ENCODE peak calls at places on chromosomes 1 and 21, in nine cellular contexts. L, W, F, Y, P, E, J, M and K are unnamed samples.

GRCh38 chr1:54404939-54405880 is 984 bp downstream of the SSBP3 start:
- DNase-seq in E (peak; percentile 31), L (no peak), F (peak; percentile 46), Y (peak; percentile 41), M (no peak), W (peak; percentile 20), P (peak; percentile 49), J (no peak), K (no peak)

GRCh38 chr21:15659768-15660423 is 69.9 kb upstream of the USP25 start:
- DNase-seq in J (no peak), Y (peak; percentile 68), L (no peak), F (no peak), E (no peak), M (no peak), W (no peak), P (no peak), K (peak; percentile 89)

GRCh38 chr1:43691871-43692815 is 15.2 kb upstream of the ST3GAL3 start:
- DNase-seq in L (no peak), F (no peak), J (no peak), Y (no peak), E (no peak), W (no peak), M (no peak), P (no peak), K (no peak)

GRCh38 chr1:235160395-235160964 is 570 bp downstream of the RBM34 start:
- DNase-seq in J (peak; percentile 23), Y (no peak), W (no peak), E (no peak), P (no peak), M (no peak), F (no peak), L (peak; percentile 69), K (peak; percentile 38)

GRCh38 chr1:152325111-152325510 is at the start of gene FLG:
- DNase-seq in L (no peak), W (no peak), E (no peak), M (no peak), Y (no peak), J (no peak), P (no peak), F (no peak), K (no peak)

GRCh38 chr1:99363531-99363930 is 99.2 kb downstream of the PLPPR4 start:
- DNase-seq in E (no peak), P (no peak), W (peak; percentile 1), L (no peak), F (no peak), J (no peak), M (no peak), Y (no peak), K (no peak)

GRCh38 chr21:28900481-28900880 is 92.2 kb downstream of the LTN1 start:
- DNase-seq in Y (no peak), L (no peak), F (no peak), J (no peak), E (no peak), M (no peak), W (no peak), P (no peak), K (no peak)

GRCh38 chr1:28580706-28581530 is 11.1 kb upstream of the RAB42 start:
- DNase-seq in Y (peak; percentile 68), P (no peak), J (no peak), M (no peak), W (peak; percentile 53), L (peak; percentile 47), E (no peak), F (no peak), K (no peak)

GRCh38 chr21:44785620-44786344 is 15.8 kb downstream of the UBE2G2 start:
- DNase-seq in L (peak; percentile 48), E (no peak), F (no peak), P (no peak), M (no peak), Y (no peak), W (no peak), J (no peak), K (no peak)

GRCh38 chr1:2330511-2331199 is 60.7 kb downstream of the MORN1 start:
- DNase-seq in E (peak; percentile 82), M (no peak), L (peak; percentile 86), F (peak; percentile 64), W (no peak), Y (peak; percentile 33), P (peak; percentile 44), J (peak; percentile 66), K (no peak)

GRCh38 chr1:110056776-110057175 is 13.7 kb downstream of the ALX3 start:
- DNase-seq in M (no peak), P (peak; percentile 59), Y (peak; percentile 44), J (peak; percentile 54), F (no peak), L (peak; percentile 80), E (no peak), W (no peak), K (no peak)

GRCh38 chr1:37561794-37562132 is 5.0 kb downstream of the DNALI1 start:
- DNase-seq in W (peak; percentile 36), L (peak; percentile 35), F (no peak), Y (no peak), M (no peak), J (no peak), E (peak; percentile 18), P (no peak), K (no peak)

GRCh38 chr1:52002038-52002917 is 11.8 kb upstream of the RAB3B start:
- DNase-seq in P (peak; percentile 70), J (peak; percentile 80), W (peak; percentile 82), M (no peak), L (peak; percentile 96), E (no peak), Y (peak; percentile 37), F (no peak), K (peak; percentile 66)

GRCh38 chr1:237671262-237671661 is 219.5 kb downstream of the ZP4 start:
- DNase-seq in F (no peak), M (no peak), W (no peak), E (no peak), P (no peak), Y (no peak), J (no peak), L (no peak), K (no peak)

GRCh38 chr21:38434913-38435533 is 63.3 kb downstream of the ERG start:
- DNase-seq in P (no peak), E (no peak), Y (no peak), W (no peak), L (peak; percentile 72), J (no peak), F (no peak), M (no peak), K (no peak)

GRCh38 chr1:3785458-3786157 is 10.7 kb downstream of the LRRC47 start:
- DNase-seq in F (no peak), M (no peak), Y (peak; percentile 36), L (peak; percentile 10), W (peak; percentile 35), P (peak; percentile 62), J (no peak), E (no peak), K (no peak)
- TF ChIP-seq CTCF in F (no peak), M (peak; percentile 8), Y (peak; percentile 43), L (peak; percentile 28), W (peak; percentile 28), P (peak; percentile 59), J (no peak), E (peak; percentile 15), K (peak; percentile 66)

DNA sequence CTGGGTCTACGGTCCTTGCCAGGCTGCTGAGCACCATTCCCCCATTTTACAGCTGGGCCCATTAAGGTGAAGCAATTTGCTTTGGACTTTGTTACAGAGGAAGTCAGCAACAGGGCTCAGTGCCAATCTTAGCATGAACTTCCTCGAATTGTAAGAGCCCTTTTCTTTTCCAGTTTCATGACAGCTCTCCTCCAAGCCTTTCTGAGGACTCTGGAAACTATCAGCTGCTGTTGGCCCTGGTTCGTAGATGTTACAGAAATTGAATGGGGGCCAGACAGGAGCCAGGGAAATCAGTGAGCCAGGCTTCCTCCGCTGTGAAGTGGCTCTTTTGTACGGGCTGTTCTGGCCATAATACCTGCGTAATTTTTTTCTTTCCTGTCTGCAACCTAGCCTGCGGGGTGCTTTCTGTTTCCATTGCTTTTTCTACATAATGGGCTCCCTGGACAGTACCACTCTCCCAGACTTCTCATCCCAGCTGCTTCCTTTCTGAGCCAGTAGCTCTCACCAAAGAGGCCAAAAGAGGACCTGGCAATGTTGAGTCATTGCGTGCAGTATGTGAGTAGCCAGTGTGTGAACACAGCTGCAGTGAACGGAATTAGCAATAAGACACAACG is 386.3 kb downstream of the DISC1 start:
- DNase-seq in L (peak; percentile 81), P (peak; percentile 39), J (peak; percentile 63), F (peak; percentile 70), Y (peak; percentile 69), M (no peak), E (peak; percentile 35), W (peak; percentile 47), K (no peak)
- H3K4me3 ChIP-seq in L (peak overlapping the region; percentile 6), P (no peak overlapping the region), J (no peak overlapping the region), F (peak overlapping the region; percentile 38), Y (peak overlapping the region; percentile 1), M (no peak overlapping the region), E (no peak overlapping the region), W (no peak overlapping the region), K (no peak overlapping the region)

GRCh38 chr1:203037509-203038190 is 11.4 kb downstream of the PPFIA4 start:
- DNase-seq in P (no peak), E (no peak), W (no peak), M (no peak), Y (no peak), L (no peak), F (no peak), J (no peak), K (no peak)

GRCh38 chr1:203034422-203035110 is 8.3 kb downstream of the PPFIA4 start:
- DNase-seq in F (no peak), L (no peak), E (no peak), Y (no peak), J (no peak), M (no peak), W (no peak), P (no peak), K (no peak)

GRCh38 chr1:203035111-203036000 is 9.1 kb downstream of the PPFIA4 start:
- DNase-seq in M (no peak), Y (no peak), P (no peak), W (no peak), F (no peak), J (no peak), L (no peak), E (peak; percentile 59), K (no peak)

GRCh38 chr1:203036537-203036936 is 10.2 kb downstream of the PPFIA4 start:
- DNase-seq in F (no peak), M (no peak), Y (no peak), P (no peak), E (no peak), W (no peak), J (no peak), L (no peak), K (no peak)

DNA sequence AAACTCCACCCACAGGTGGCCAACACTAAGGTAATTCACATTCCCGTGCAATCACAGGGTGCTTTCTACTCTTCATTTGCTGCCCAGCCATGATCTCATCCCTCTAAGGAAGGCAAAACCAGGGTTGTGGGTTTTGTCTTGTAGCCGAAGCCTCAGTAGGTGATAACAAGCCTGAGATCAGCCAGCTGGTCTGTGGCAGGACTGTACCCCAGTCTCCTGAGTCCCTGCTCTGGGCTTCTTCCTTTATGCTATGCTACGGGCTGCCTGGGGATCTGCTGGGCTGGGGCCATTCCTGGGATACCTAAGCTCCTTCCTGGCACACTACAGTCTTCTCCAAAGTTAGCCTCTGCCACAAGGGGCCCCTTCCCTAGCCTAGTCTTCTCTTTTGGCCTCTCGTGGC is 9.8 kb downstream of the PPFIA4 start:
- DNase-seq in M (peak; percentile 30), Y (no peak), F (no peak), J (no peak), E (no peak), W (no peak), P (no peak), L (no peak), K (no peak)
- TF ChIP-seq CTCF in M (no peak), Y (no peak), F (no peak), J (no peak), E (no peak), W (no peak), P (no peak), L (no peak), K (no peak)

GRCh38 chr1:199151634-199152429 is 513.0 kb downstream of the PTPRC start:
- DNase-seq in L (no peak), F (no peak), P (no peak), W (no peak), E (no peak), J (no peak), Y (no peak), M (no peak), K (no peak)
- H3K4me3 ChIP-seq in L (no peak overlapping the region), F (no peak overlapping the region), P (no peak overlapping the region), W (no peak overlapping the region), E (no peak overlapping the region), J (no peak overlapping the region), Y (no peak overlapping the region), M (no peak overlapping the region), K (no peak overlapping the region)